ENCODE peak calls at places on chromosome X, in four cellular contexts. B is NB4, U is right lobe of liver, R is ovary. Y is an unnamed sample.
A peak's percentile ranks its signal among the peaks of the same experiment; 100 is the strongest.

GRCh38 chrX:152601848-152602616 is 35.7 kb upstream of the GABRQ start:
- DNase-seq in B (peak; percentile 30), U (no peak), R (no peak), Y (no peak)

GRCh38 chrX:118530537-118530936 is 34.9 kb downstream of the DOCK11 start:
- DNase-seq in B (peak; percentile 63), U (no peak), R (no peak), Y (no peak)

GRCh38 chrX:44570524-44570923 is 27.9 kb upstream of the FUNDC1 start:
- DNase-seq in B (no peak), U (no peak), R (no peak), Y (no peak)

GRCh38 chrX:46209037-46209436 is 336.2 kb downstream of the ZNF674 start:
- DNase-seq in B (no peak), U (no peak), R (no peak), Y (no peak)

GRCh38 chrX:85108165-85108564 is 104.5 kb downstream of the APOOL start:
- DNase-seq in B (no peak), U (no peak), R (no peak), Y (no peak)

GRCh38 chrX:107454302-107454701 is 4.8 kb downstream of the FRMPD3 start:
- DNase-seq in B (peak; percentile 3), U (no peak), R (no peak), Y (peak; percentile 20)

GRCh38 chrX:16528620-16529019 is 121.3 kb upstream of the S100G start:
- DNase-seq in B (no peak), U (no peak), R (no peak), Y (no peak)

GRCh38 chrX:78923198-78924015 is 21.8 kb upstream of the P2RY10 start:
- DNase-seq in B (no peak), U (no peak), R (no peak), Y (no peak)

GRCh38 chrX:131762802-131763234 is 218.9 kb downstream of the OR13H1 start:
- DNase-seq in B (no peak), U (no peak), R (peak; percentile 55), Y (no peak)

GRCh38 chrX:95835223-95835622 is 849.4 kb upstream of the DIAPH2 start:
- DNase-seq in B (no peak), U (no peak), R (no peak), Y (no peak)

GRCh38 chrX:85897376-85898110 is 149.8 kb downstream of the CHM start:
- DNase-seq in B (no peak), U (no peak), R (no peak), Y (no peak)

GRCh38 chrX:68929332-68930150 is 100.7 kb downstream of the EFNB1 start:
- DNase-seq in B (no peak), U (no peak), R (peak; percentile 43), Y (no peak)

GRCh38 chrX:38754102-38754790 is 47.0 kb upstream of the MID1IP1 start:
- DNase-seq in B (peak; percentile 62), U (no peak), R (peak; percentile 22), Y (no peak)

GRCh38 chrX:65587616-65588526 is 53.3 kb upstream of the LAS1L start:
- DNase-seq in B (no peak), U (peak; percentile 60), R (peak; percentile 90), Y (no peak)

GRCh38 chrX:11678174-11678573 is 12.5 kb upstream of the ARHGAP6 start:
- DNase-seq in B (peak; percentile 1), U (no peak), R (no peak), Y (no peak)

GRCh38 chrX:35098419-35098818 is 155.8 kb downstream of the FAM47B start:
- DNase-seq in B (no peak), U (no peak), R (no peak), Y (no peak)

GRCh38 chrX:115616943-115617563 is 56.1 kb downstream of the PLS3 start:
- DNase-seq in B (no peak), U (no peak), R (no peak), Y (no peak)

GRCh38 chrX:42746606-42747005 is 31.4 kb downstream of the PPP1R2C start:
- DNase-seq in B (peak; percentile 25), U (no peak), R (no peak), Y (no peak)

GRCh38 chrX:134718329-134719317 is 60.4 kb upstream of the PLAC1 start:
- DNase-seq in B (peak; percentile 83), U (no peak), R (no peak), Y (peak; percentile 47)

GRCh38 chrX:29634516-29634915 is 580.8 kb upstream of the MAGEB2 start:
- DNase-seq in B (no peak), U (no peak), R (no peak), Y (no peak)

GRCh38 chrX:113644426-113644825 is 803.8 kb upstream of the AMOT start:
- DNase-seq in B (no peak), U (no peak), R (no peak), Y (no peak)

GRCh38 chrX:132956421-132957210 is 1.8 kb downstream of the HS6ST2 start:
- DNase-seq in B (no peak), U (no peak), R (peak; percentile 39), Y (no peak)

GRCh38 chrX:43961699-43962098 is 11.5 kb downstream of the NDP start:
- DNase-seq in B (peak; percentile 23), U (no peak), R (no peak), Y (no peak)

GRCh38 chrX:37986893-37987292 is 19.5 kb upstream of the SYTL5 start:
- DNase-seq in B (no peak), U (no peak), R (no peak), Y (no peak)

GRCh38 chrX:68665502-68665901 is 18.0 kb downstream of the STARD8 start:
- DNase-seq in B (no peak), U (no peak), R (no peak), Y (no peak)

GRCh38 chrX:138946941-138947340 is 235.4 kb upstream of the FGF13 start:
- DNase-seq in B (no peak), U (no peak), R (no peak), Y (no peak)

GRCh38 chrX:115142057-115142456 is 47.2 kb upstream of the RBMXL3 start:
- DNase-seq in B (no peak), U (no peak), R (no peak), Y (no peak)

GRCh38 chrX:23168291-23168690 is 166.4 kb upstream of the PTCHD1 start:
- DNase-seq in B (no peak), U (no peak), R (no peak), Y (no peak)

GRCh38 chrX:28901637-28902036 is 314.4 kb downstream of the IL1RAPL1 start:
- DNase-seq in B (no peak), U (no peak), R (no peak), Y (no peak)

GRCh38 chrX:17375631-17376380 is 806 bp downstream of the NHS start:
- DNase-seq in B (no peak), U (peak; percentile 30), R (peak; percentile 33), Y (no peak)

GRCh38 chrX:22534643-22535042 is 261.9 kb downstream of the CBLL2 start:
- DNase-seq in B (no peak), U (no peak), R (no peak), Y (no peak)

GRCh38 chrX:129925305-129926092 is 19.5 kb downstream of the UTP14A start:
- DNase-seq in B (peak; percentile 84), U (peak; percentile 35), R (peak; percentile 65), Y (no peak)

GRCh38 chrX:27679281-27679680 is 89.1 kb downstream of the DCAF8L2 start:
- DNase-seq in B (peak; percentile 1), U (no peak), R (no peak), Y (no peak)

GRCh38 chrX:110204986-110205385 is 112.9 kb downstream of the AMMECR1 start:
- DNase-seq in B (peak; percentile 34), U (no peak), R (no peak), Y (no peak)

GRCh38 chrX:39476596-39476995 is 621.2 kb downstream of the BCOR start:
- DNase-seq in B (no peak), U (no peak), R (no peak), Y (no peak)

GRCh38 chrX:11386001-11386523 is 92.8 kb downstream of the AMELX start:
- DNase-seq in B (no peak), U (no peak), R (no peak), Y (no peak)

GRCh38 chrX:108304210-108304609 is 134.0 kb downstream of the COL4A6 start:
- DNase-seq in B (peak; percentile 31), U (no peak), R (no peak), Y (no peak)

DNA sequence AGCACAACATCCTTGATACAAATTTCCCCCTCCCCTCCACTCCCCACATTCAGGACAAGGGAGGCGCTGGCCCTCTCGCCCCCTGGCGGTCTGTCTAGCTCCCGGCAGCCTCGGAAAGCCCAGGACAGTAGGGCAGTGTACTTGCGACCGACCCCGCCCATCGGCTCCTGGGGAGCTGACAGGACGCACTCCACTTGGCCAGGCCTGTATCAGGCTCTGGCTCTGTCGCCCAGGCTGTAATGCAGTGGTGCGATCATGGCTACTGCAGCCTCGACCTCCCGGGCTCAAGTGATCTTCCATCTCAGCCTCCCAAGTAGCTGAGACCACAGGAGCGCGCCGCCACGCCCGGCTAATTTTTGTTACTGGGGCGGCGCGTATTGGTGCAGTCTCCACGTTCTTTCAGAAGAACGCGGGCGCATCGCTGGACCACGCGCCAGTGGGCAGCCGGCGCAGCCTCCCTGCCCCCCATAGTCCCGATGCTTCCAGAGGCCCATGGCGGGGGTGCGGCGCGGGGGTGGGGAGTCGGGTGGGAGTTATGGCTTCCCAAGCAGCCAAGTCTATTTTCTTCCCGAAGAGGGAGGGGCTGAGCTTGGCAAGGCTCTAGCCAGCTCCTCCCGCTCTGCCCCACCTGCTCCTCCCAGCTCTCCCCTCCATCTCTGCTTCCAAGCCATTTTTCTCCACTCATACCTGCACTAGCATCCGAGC is 7.8 kb upstream of the AKAP14 start:
- DNase-seq in B (no peak), U (peak; percentile 62), R (peak; percentile 29), Y (no peak)
- H3K4me3 ChIP-seq in B (no peak overlapping the region), U (peak overlapping the region; percentile 2), R (no peak overlapping the region), Y (peak overlapping the region; percentile 46)

DNA sequence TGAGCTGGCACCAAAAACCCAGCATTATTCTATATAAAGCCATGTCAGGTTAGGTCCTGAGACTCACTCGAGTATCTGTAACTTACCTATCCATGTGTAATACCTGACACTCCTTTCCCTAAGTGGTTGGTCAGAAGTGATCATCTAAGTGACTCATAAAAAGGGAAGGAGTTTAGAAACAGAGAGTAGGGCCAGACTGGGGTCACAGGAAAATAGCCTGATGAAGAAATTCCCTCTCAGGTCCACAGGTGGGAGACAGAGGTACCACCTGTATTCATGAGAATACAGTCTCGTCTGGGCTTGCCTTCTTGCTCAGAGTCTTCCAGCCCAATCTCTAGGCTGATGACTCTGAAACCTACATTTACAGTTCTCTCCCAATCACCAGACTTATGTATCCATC is 161.8 kb upstream of the MAP3K15 start:
- DNase-seq in B (no peak), U (no peak), R (no peak), Y (no peak)
- TF ChIP-seq CTCF in B (no peak), U (no peak), R (no peak), Y (no peak)

GRCh38 chrX:67622053-67622452 is 78.2 kb downstream of the AR start:
- DNase-seq in B (no peak), U (no peak), R (no peak), Y (no peak)
- H3K4me3 ChIP-seq in B (no peak overlapping the region), U (no peak overlapping the region), R (no peak overlapping the region), Y (no peak overlapping the region)

GRCh38 chrX:106035064-106035463 is 3.5 kb downstream of the SERPINA7 start:
- DNase-seq in B (peak; percentile 4), U (no peak), R (no peak), Y (no peak)
- TF ChIP-seq CTCF in B (peak; percentile 22), U (peak; percentile 27), R (no peak), Y (peak; percentile 54)